ENCODE peak calls at places on chromosomes 12 and 14, in six cellular contexts. M is SIG-M5; I is sciatic nerve; P is heart right ventricle; L is foreskin keratinocyte; J is CD4-positive, alpha-beta T cell. Z is an unnamed sample.

GRCh38 chr12:8445731-8446130 is 10.0 kb upstream of the CLEC6A start:
- DNase-seq in M (no peak), I (no peak), P (no peak), L (no peak), J (no peak), Z (no peak)

GRCh38 chr14:61517861-61518802 is 177.2 kb upstream of the HIF1A start:
- DNase-seq in M (no peak), I (no peak), P (no peak), L (no peak), J (no peak), Z (no peak)

GRCh38 chr12:108568653-108569154 is 6.3 kb downstream of the ISCU start:
- DNase-seq in M (no peak), I (no peak), P (no peak), L (no peak), J (peak), Z (peak)

GRCh38 chr12:132558861-132559623 is 51.3 kb downstream of the LRCOL1 start:
- DNase-seq in M (no peak), I (no peak), P (no peak), L (no peak), J (no peak), Z (no peak)

GRCh38 chr12:94561943-94562411 is 88.4 kb downstream of the TMCC3 start:
- DNase-seq in M (no peak), I (no peak), P (peak), L (peak), J (no peak), Z (no peak)

GRCh38 chr14:104973215-104974145 is 4.7 kb downstream of the AHNAK2 start:
- DNase-seq in M (no peak), I (peak), P (peak), L (peak), J (no peak), Z (no peak)

GRCh38 chr14:67505254-67505653 is 16.7 kb upstream of the TMEM229B start:
- DNase-seq in M (no peak), I (no peak), P (no peak), L (no peak), J (no peak), Z (no peak)

GRCh38 chr12:71804505-71804904 is 35.1 kb upstream of the TBC1D15 start:
- DNase-seq in M (no peak), I (no peak), P (no peak), L (no peak), J (no peak), Z (no peak)

GRCh38 chr12:108599948-108600701 is 2.2 kb upstream of the TMEM119 start:
- DNase-seq in M (no peak), I (no peak), P (no peak), L (no peak), J (no peak), Z (no peak)

GRCh38 chr12:14769462-14769836 is 33.8 kb downstream of the WBP11 start:
- DNase-seq in M (no peak), I (peak), P (peak), L (peak), J (no peak), Z (no peak)

GRCh38 chr12:49626836-49627235 is 3.5 kb downstream of the PRPF40B start:
- DNase-seq in M (no peak), I (no peak), P (no peak), L (no peak), J (no peak), Z (no peak)

GRCh38 chr14:22469541-22470303 is 119.3 kb downstream of the DAD1 start:
- DNase-seq in M (no peak), I (no peak), P (no peak), L (no peak), J (no peak), Z (no peak)

GRCh38 chr14:95365401-95365800 is 45.7 kb upstream of the CLMN start:
- DNase-seq in M (no peak), I (no peak), P (no peak), L (no peak), J (no peak), Z (no peak)

GRCh38 chr12:73612571-73612970 is 925.1 kb upstream of the ATXN7L3B start:
- DNase-seq in M (no peak), I (no peak), P (no peak), L (peak), J (no peak), Z (no peak)

GRCh38 chr14:97138801-97139200 is 341.6 kb downstream of the VRK1 start:
- DNase-seq in M (no peak), I (no peak), P (no peak), L (no peak), J (no peak), Z (no peak)

GRCh38 chr12:53067993-53068770 is 11.0 kb downstream of the SPRYD3 start:
- DNase-seq in M (no peak), I (peak), P (no peak), L (no peak), J (no peak), Z (no peak)

GRCh38 chr12:11497995-11498394 is 102.6 kb upstream of the PRB2 start:
- DNase-seq in M (no peak), I (no peak), P (no peak), L (no peak), J (no peak), Z (no peak)

GRCh38 chr14:23694085-23694975 is 58.2 kb downstream of the DHRS2 start:
- DNase-seq in M (peak), I (no peak), P (no peak), L (peak), J (no peak), Z (no peak)

GRCh38 chr12:76976777-76977465 is 88.4 kb downstream of the E2F7 start:
- DNase-seq in M (no peak), I (no peak), P (no peak), L (no peak), J (no peak), Z (no peak)

GRCh38 chr12:2051700-2052625 is 824 bp upstream of the CACNA1C start:
- DNase-seq in M (no peak), I (no peak), P (no peak), L (peak), J (no peak), Z (no peak)

GRCh38 chr12:18849761-18850160 is 111.8 kb downstream of the CAPZA3 start:
- DNase-seq in M (no peak), I (no peak), P (no peak), L (peak), J (no peak), Z (no peak)

GRCh38 chr12:110279976-110280783 is 867 bp upstream of the ATP2A2 start:
- DNase-seq in M (no peak), I (peak), P (peak), L (peak), J (peak), Z (peak)

GRCh38 chr14:95381726-95382125 is 62.0 kb upstream of the CLMN start:
- DNase-seq in M (no peak), I (no peak), P (no peak), L (no peak), J (no peak), Z (no peak)

GRCh38 chr12:62683724-62684501 is 217.3 kb downstream of the MON2 start:
- DNase-seq in M (no peak), I (peak), P (peak), L (no peak), J (no peak), Z (no peak)